ENCODE peak calls at places on chromosomes 11 and 22, in nine cellular contexts. E, O, Z, U, X, L, Y, C and F are unnamed samples.

GRCh38 chr11:66288138-66288865 is 641 bp downstream of the YIF1A start:
- DNase-seq in E (no peak), O (no peak), Z (peak), U (no peak), X (peak), L (no peak), Y (no peak), C (no peak), F (no peak)

GRCh38 chr22:49284389-49284788 is 543.3 kb downstream of the BRD1 start:
- DNase-seq in E (no peak), O (no peak), Z (no peak), U (no peak), X (no peak), L (no peak), Y (no peak), C (no peak), F (no peak)

GRCh38 chr11:17845431-17845881 is 110.9 kb downstream of the KCNC1 start:
- DNase-seq in E (no peak), O (no peak), Z (no peak), U (peak), X (peak), L (no peak), Y (no peak), C (no peak), F (no peak)

GRCh38 chr11:102421262-102421661 is 31.3 kb downstream of the TMEM123 start:
- DNase-seq in E (no peak), O (peak), Z (no peak), U (no peak), X (no peak), L (no peak), Y (no peak), C (no peak), F (no peak)

GRCh38 chr11:3914807-3915206 is 59.3 kb downstream of the STIM1 start:
- DNase-seq in E (no peak), O (no peak), Z (no peak), U (no peak), X (peak), L (no peak), Y (no peak), C (no peak), F (no peak)

GRCh38 chr22:25564979-25565677 is 653 bp downstream of the GRK3 start:
- DNase-seq in E (peak), O (peak), Z (peak), U (no peak), X (peak), L (peak), Y (no peak), C (peak), F (no peak)

GRCh38 chr22:35425971-35426800 is 26.2 kb downstream of the MCM5 start:
- DNase-seq in E (no peak), O (no peak), Z (no peak), U (no peak), X (peak), L (no peak), Y (no peak), C (no peak), F (no peak)

GRCh38 chr11:7635137-7635536 is 38.2 kb downstream of the CYB5R2 start:
- DNase-seq in E (no peak), O (no peak), Z (no peak), U (no peak), X (no peak), L (no peak), Y (no peak), C (no peak), F (no peak)

GRCh38 chr11:116093065-116093464 is 588.9 kb upstream of the CADM1 start:
- DNase-seq in E (no peak), O (no peak), Z (no peak), U (no peak), X (no peak), L (no peak), Y (no peak), C (no peak), F (no peak)

GRCh38 chr11:417652-418342 is 3.0 kb upstream of the SIGIRR start:
- DNase-seq in E (no peak), O (no peak), Z (peak), U (no peak), X (no peak), L (no peak), Y (no peak), C (no peak), F (no peak)